ENCODE peak calls at places on chromosome 17, in seven cellular contexts. Q, P, X, B, Y, K and T are unnamed samples.
A peak's percentile ranks its signal among the peaks of the same experiment; 100 is the strongest.

GRCh38 chr17:61449707-61450640 is 2.2 kb upstream of the TBX4 start:
- DNase-seq in Q (no peak), P (no peak), X (no peak), B (no peak), Y (no peak), K (no peak), T (no peak)

GRCh38 chr17:17913695-17914332 is 58.4 kb downstream of the TOM1L2 start:
- DNase-seq in Q (peak; percentile 91), P (no peak), X (peak; percentile 54), B (peak; percentile 92), Y (peak; percentile 60), K (no peak), T (peak; percentile 97)

GRCh38 chr17:34760931-34761500 is 181.6 kb downstream of the TMEM132E start:
- DNase-seq in Q (no peak), P (no peak), X (no peak), B (no peak), Y (no peak), K (no peak), T (no peak)

GRCh38 chr17:77722366-77722765 is 236.1 kb upstream of the TNRC6C start:
- DNase-seq in Q (no peak), P (no peak), X (peak; percentile 29), B (no peak), Y (no peak), K (no peak), T (no peak)

GRCh38 chr17:72397687-72398086 is 276.9 kb downstream of the SOX9 start:
- DNase-seq in Q (no peak), P (no peak), X (no peak), B (no peak), Y (no peak), K (no peak), T (peak; percentile 48)

GRCh38 chr17:48477235-48477634 is 47.2 kb upstream of the SKAP1 start:
- DNase-seq in Q (no peak), P (no peak), X (no peak), B (no peak), Y (no peak), K (no peak), T (no peak)

GRCh38 chr17:74786411-74787097 is 10.4 kb upstream of the NAT9 start:
- DNase-seq in Q (no peak), P (no peak), X (no peak), B (no peak), Y (no peak), K (no peak), T (no peak)

GRCh38 chr17:66548158-66548557 is 245.7 kb downstream of the PRKCA start:
- DNase-seq in Q (no peak), P (no peak), X (peak; percentile 56), B (peak; percentile 41), Y (no peak), K (no peak), T (no peak)

GRCh38 chr17:37111329-37111728 is 162.6 kb downstream of the AATF start:
- DNase-seq in Q (no peak), P (no peak), X (no peak), B (no peak), Y (no peak), K (no peak), T (no peak)

GRCh38 chr17:64156670-64157069 is 26.7 kb upstream of the ERN1 start:
- DNase-seq in Q (no peak), P (no peak), X (no peak), B (no peak), Y (no peak), K (no peak), T (no peak)

GRCh38 chr17:74374786-74375185 is 7.5 kb downstream of the GPR142 start:
- DNase-seq in Q (no peak), P (no peak), X (no peak), B (no peak), Y (no peak), K (no peak), T (no peak)

GRCh38 chr17:76751416-76751993 is 13.6 kb downstream of the MFSD11 start:
- DNase-seq in Q (no peak), P (no peak), X (no peak), B (no peak), Y (no peak), K (no peak), T (no peak)

GRCh38 chr17:22692066-22692800 is 999.9 kb downstream of the KCNJ18 start:
- DNase-seq in Q (no peak), P (no peak), X (peak; percentile 44), B (no peak), Y (no peak), K (no peak), T (no peak)

GRCh38 chr17:81519284-81520020 is 6.9 kb upstream of the ACTG1 start:
- DNase-seq in Q (peak; percentile 93), P (no peak), X (peak; percentile 82), B (peak; percentile 82), Y (no peak), K (peak; percentile 58), T (peak; percentile 50)

GRCh38 chr17:63495471-63495870 is 18.6 kb downstream of the ACE start:
- DNase-seq in Q (no peak), P (no peak), X (no peak), B (no peak), Y (no peak), K (no peak), T (no peak)

GRCh38 chr17:13113821-13114525 is 96.1 kb upstream of the ELAC2 start:
- DNase-seq in Q (no peak), P (no peak), X (no peak), B (no peak), Y (no peak), K (no peak), T (no peak)

GRCh38 chr17:29007456-29008455 is 1.9 kb upstream of the SEZ6 start:
- DNase-seq in Q (peak; percentile 26), P (no peak), X (no peak), B (no peak), Y (no peak), K (no peak), T (peak; percentile 82)

GRCh38 chr17:48062273-48062672 is 14.1 kb downstream of the NFE2L1 start:
- DNase-seq in Q (no peak), P (no peak), X (no peak), B (no peak), Y (no peak), K (no peak), T (no peak)

GRCh38 chr17:80114758-80115157 is 13.4 kb downstream of the GAA start:
- DNase-seq in Q (no peak), P (no peak), X (no peak), B (no peak), Y (no peak), K (no peak), T (no peak)

GRCh38 chr17:360141-360705 is 7.6 kb upstream of the RPH3AL start:
- DNase-seq in Q (no peak), P (no peak), X (no peak), B (no peak), Y (no peak), K (peak; percentile 46), T (no peak)
- TF ChIP-seq CTCF in Q (no peak), P (no peak), X (no peak), B (no peak), Y (no peak), K (no peak), T (no peak)

GRCh38 chr17:16407911-16408588 is 7.3 kb upstream of the TRPV2 start:
- DNase-seq in Q (peak; percentile 70), P (no peak), X (no peak), B (peak; percentile 70), Y (peak; percentile 73), K (peak; percentile 72), T (peak; percentile 75)

GRCh38 chr17:16406742-16407674 is 8.4 kb upstream of the TRPV2 start:
- DNase-seq in Q (peak; percentile 56), P (peak; percentile 59), X (no peak), B (no peak), Y (peak; percentile 83), K (peak; percentile 67), T (no peak)
- TF ChIP-seq CTCF in Q (peak; percentile 13), P (no peak), X (no peak), B (no peak), Y (no peak), K (no peak), T (no peak)

GRCh38 chr17:58889928-58890327 is 134.3 kb downstream of the PPM1E start:
- DNase-seq in Q (no peak), P (no peak), X (no peak), B (no peak), Y (no peak), K (no peak), T (no peak)

GRCh38 chr17:58886514-58886913 is 130.9 kb downstream of the PPM1E start:
- DNase-seq in Q (no peak), P (no peak), X (no peak), B (no peak), Y (no peak), K (no peak), T (no peak)
- TF ChIP-seq CTCF in Q (no peak), P (no peak), X (no peak), B (no peak), Y (no peak), K (no peak), T (no peak)

GRCh38 chr17:50150354-50151040 is at the start of gene PPP1R9B:
- DNase-seq in Q (no peak), P (no peak), X (no peak), B (no peak), Y (no peak), K (no peak), T (no peak)

GRCh38 chr17:50153650-50154575 is 3.4 kb upstream of the PPP1R9B start:
- DNase-seq in Q (no peak), P (no peak), X (no peak), B (no peak), Y (peak; percentile 62), K (peak; percentile 62), T (peak; percentile 87)

GRCh38 chr17:50151041-50151936 is 812 bp upstream of the PPP1R9B start:
- DNase-seq in Q (peak; percentile 96), P (peak; percentile 91), X (peak; percentile 88), B (peak; percentile 94), Y (peak; percentile 93), K (peak; percentile 93), T (peak; percentile 92)

GRCh38 chr17:50152736-50153135 is 2.3 kb upstream of the PPP1R9B start:
- DNase-seq in Q (no peak), P (no peak), X (no peak), B (no peak), Y (no peak), K (peak; percentile 48), T (no peak)

GRCh38 chr17:50151937-50152547 is 1.6 kb upstream of the PPP1R9B start:
- DNase-seq in Q (peak; percentile 91), P (peak; percentile 74), X (peak; percentile 76), B (peak; percentile 95), Y (peak; percentile 92), K (peak; percentile 86), T (peak; percentile 95)
- TF ChIP-seq CTCF in Q (no peak), P (no peak), X (no peak), B (no peak), Y (peak; percentile 6), K (no peak), T (no peak)

GRCh38 chr17:33651631-33652030 is 358.5 kb upstream of the ASIC2 start:
- DNase-seq in Q (no peak), P (no peak), X (no peak), B (no peak), Y (no peak), K (no peak), T (no peak)
- TF ChIP-seq CTCF in Q (peak; percentile 20), P (no peak), X (no peak), B (no peak), Y (no peak), K (no peak), T (no peak)

GRCh38 chr17:11240041-11240801 is 792 bp upstream of the SHISA6 start:
- DNase-seq in Q (peak; percentile 35), P (no peak), X (no peak), B (peak; percentile 22), Y (peak; percentile 13), K (no peak), T (no peak)
- TF ChIP-seq CTCF in Q (peak; percentile 42), P (no peak), X (no peak), B (no peak), Y (no peak), K (no peak), T (no peak)